ENCODE peak calls at places on chromosomes 2 and 18, in eight cellular contexts. One of them, this sample, is unnamed.

GRCh38 chr2:12194936-12195335 is 448.5 kb downstream of the LPIN1 start:
- DNase-seq in HepG2: no peak
- DNase-seq in hepatocyte: no peak
- DNase-seq in mammary epithelial cell: no peak
- DNase-seq in HCT116: no peak
- DNase-seq in SK-N-SH: no peak
- DNase-seq in PC-9: no peak
- DNase-seq in IMR-90: no peak
- DNase-seq in this sample: no peak

GRCh38 chr18:8657873-8658521 is 47.4 kb upstream of the MTCL1 start:
- DNase-seq in HepG2: no peak
- DNase-seq in hepatocyte: peak; percentile 37
- DNase-seq in mammary epithelial cell: no peak
- DNase-seq in HCT116: no peak
- DNase-seq in SK-N-SH: peak; percentile 85
- DNase-seq in PC-9: peak; percentile 55
- DNase-seq in IMR-90: peak; percentile 32
- DNase-seq in this sample: peak; percentile 44

GRCh38 chr2:23411752-23412431 is 26.9 kb downstream of the KLHL29 start:
- DNase-seq in HepG2: no peak
- DNase-seq in hepatocyte: no peak
- DNase-seq in mammary epithelial cell: peak; percentile 90
- DNase-seq in HCT116: no peak
- DNase-seq in SK-N-SH: no peak
- DNase-seq in PC-9: peak; percentile 64
- DNase-seq in IMR-90: peak; percentile 98
- DNase-seq in this sample: no peak

GRCh38 chr2:75465317-75465998 is 95.3 kb downstream of the EVA1A start:
- DNase-seq in HepG2: peak; percentile 61
- DNase-seq in hepatocyte: peak; percentile 40
- DNase-seq in mammary epithelial cell: peak; percentile 22
- DNase-seq in HCT116: no peak
- DNase-seq in SK-N-SH: peak; percentile 15
- DNase-seq in PC-9: no peak
- DNase-seq in IMR-90: peak; percentile 55
- DNase-seq in this sample: no peak

GRCh38 chr2:74267068-74267467 is 68.7 kb downstream of the MTHFD2 start:
- DNase-seq in HepG2: peak; percentile 57
- DNase-seq in hepatocyte: peak; percentile 66
- DNase-seq in mammary epithelial cell: peak; percentile 10
- DNase-seq in HCT116: peak; percentile 53
- DNase-seq in SK-N-SH: no peak
- DNase-seq in PC-9: peak; percentile 79
- DNase-seq in IMR-90: no peak
- DNase-seq in this sample: peak; percentile 42

GRCh38 chr18:51614033-51614432 is 416.6 kb upstream of the MEX3C start:
- DNase-seq in HepG2: peak; percentile 5
- DNase-seq in hepatocyte: peak; percentile 87
- DNase-seq in mammary epithelial cell: peak; percentile 97
- DNase-seq in HCT116: no peak
- DNase-seq in SK-N-SH: peak; percentile 42
- DNase-seq in PC-9: peak; percentile 91
- DNase-seq in IMR-90: no peak
- DNase-seq in this sample: no peak

GRCh38 chr18:61765097-61765496 is 127.7 kb downstream of the RNF152 start:
- DNase-seq in HepG2: no peak
- DNase-seq in hepatocyte: no peak
- DNase-seq in mammary epithelial cell: peak; percentile 46
- DNase-seq in HCT116: no peak
- DNase-seq in SK-N-SH: peak; percentile 25
- DNase-seq in PC-9: no peak
- DNase-seq in IMR-90: peak; percentile 81
- DNase-seq in this sample: no peak

GRCh38 chr18:8397034-8397433 is 212.2 kb upstream of the RAB12 start:
- DNase-seq in HepG2: no peak
- DNase-seq in hepatocyte: no peak
- DNase-seq in mammary epithelial cell: no peak
- DNase-seq in HCT116: no peak
- DNase-seq in SK-N-SH: peak; percentile 75
- DNase-seq in PC-9: no peak
- DNase-seq in IMR-90: no peak
- DNase-seq in this sample: no peak

GRCh38 chr2:2633017-2633416 is 301.9 kb upstream of the MYT1L start:
- DNase-seq in HepG2: no peak
- DNase-seq in hepatocyte: no peak
- DNase-seq in mammary epithelial cell: no peak
- DNase-seq in HCT116: no peak
- DNase-seq in SK-N-SH: no peak
- DNase-seq in PC-9: no peak
- DNase-seq in IMR-90: no peak
- DNase-seq in this sample: no peak

GRCh38 chr18:60570172-60570571 is 197.6 kb upstream of the MC4R start:
- DNase-seq in HepG2: no peak
- DNase-seq in hepatocyte: no peak
- DNase-seq in mammary epithelial cell: no peak
- DNase-seq in HCT116: no peak
- DNase-seq in SK-N-SH: no peak
- DNase-seq in PC-9: no peak
- DNase-seq in IMR-90: no peak
- DNase-seq in this sample: no peak

GRCh38 chr2:224055101-224055500 is 16.0 kb upstream of the SERPINE2 start:
- DNase-seq in HepG2: no peak
- DNase-seq in hepatocyte: no peak
- DNase-seq in mammary epithelial cell: peak; percentile 16
- DNase-seq in HCT116: no peak
- DNase-seq in SK-N-SH: no peak
- DNase-seq in PC-9: no peak
- DNase-seq in IMR-90: peak; percentile 30
- DNase-seq in this sample: no peak

GRCh38 chr2:25756444-25757022 is 83.2 kb upstream of the DTNB start:
- DNase-seq in HepG2: no peak
- DNase-seq in hepatocyte: no peak
- DNase-seq in mammary epithelial cell: no peak
- DNase-seq in HCT116: no peak
- DNase-seq in SK-N-SH: no peak
- DNase-seq in PC-9: no peak
- DNase-seq in IMR-90: no peak
- DNase-seq in this sample: no peak

GRCh38 chr2:30797381-30798015 is 9.7 kb downstream of the CAPN13 start:
- DNase-seq in HepG2: no peak
- DNase-seq in hepatocyte: no peak
- DNase-seq in mammary epithelial cell: no peak
- DNase-seq in HCT116: no peak
- DNase-seq in SK-N-SH: no peak
- DNase-seq in PC-9: no peak
- DNase-seq in IMR-90: no peak
- DNase-seq in this sample: no peak

GRCh38 chr2:41869542-41870256 is 178.1 kb upstream of the PKDCC start:
- DNase-seq in HepG2: peak; percentile 59
- DNase-seq in hepatocyte: peak; percentile 85
- DNase-seq in mammary epithelial cell: peak; percentile 23
- DNase-seq in HCT116: peak; percentile 34
- DNase-seq in SK-N-SH: peak; percentile 86
- DNase-seq in PC-9: no peak
- DNase-seq in IMR-90: peak; percentile 55
- DNase-seq in this sample: peak; percentile 80

GRCh38 chr2:36371070-36371962 is 15.7 kb downstream of the CRIM1 start:
- DNase-seq in HepG2: peak; percentile 83
- DNase-seq in hepatocyte: no peak
- DNase-seq in mammary epithelial cell: no peak
- DNase-seq in HCT116: no peak
- DNase-seq in SK-N-SH: no peak
- DNase-seq in PC-9: peak; percentile 58
- DNase-seq in IMR-90: no peak
- DNase-seq in this sample: no peak

GRCh38 chr2:112643488-112643887 is 2.3 kb upstream of the SLC20A1 start:
- DNase-seq in HepG2: no peak
- DNase-seq in hepatocyte: no peak
- DNase-seq in mammary epithelial cell: no peak
- DNase-seq in HCT116: no peak
- DNase-seq in SK-N-SH: no peak
- DNase-seq in PC-9: no peak
- DNase-seq in IMR-90: no peak
- DNase-seq in this sample: no peak

GRCh38 chr2:210309546-210310233 is 5.3 kb downstream of the MYL1 start:
- DNase-seq in HepG2: no peak
- DNase-seq in hepatocyte: no peak
- DNase-seq in mammary epithelial cell: no peak
- DNase-seq in HCT116: no peak
- DNase-seq in SK-N-SH: no peak
- DNase-seq in PC-9: no peak
- DNase-seq in IMR-90: no peak
- DNase-seq in this sample: no peak

GRCh38 chr2:76197842-76198448 is 487.2 kb upstream of the GCFC2 start:
- DNase-seq in HepG2: peak; percentile 72
- DNase-seq in hepatocyte: peak; percentile 86
- DNase-seq in mammary epithelial cell: peak; percentile 42
- DNase-seq in HCT116: peak; percentile 19
- DNase-seq in SK-N-SH: no peak
- DNase-seq in PC-9: no peak
- DNase-seq in IMR-90: peak; percentile 65
- DNase-seq in this sample: peak; percentile 70

GRCh38 chr2:205462681-205463345 is 219.5 kb upstream of the NRP2 start:
- DNase-seq in HepG2: no peak
- DNase-seq in hepatocyte: no peak
- DNase-seq in mammary epithelial cell: no peak
- DNase-seq in HCT116: no peak
- DNase-seq in SK-N-SH: no peak
- DNase-seq in PC-9: no peak
- DNase-seq in IMR-90: no peak
- DNase-seq in this sample: no peak

GRCh38 chr2:1997976-1998375 is 253.7 kb upstream of the PXDN start:
- DNase-seq in HepG2: no peak
- DNase-seq in hepatocyte: no peak
- DNase-seq in mammary epithelial cell: no peak
- DNase-seq in HCT116: no peak
- DNase-seq in SK-N-SH: no peak
- DNase-seq in PC-9: no peak
- DNase-seq in IMR-90: no peak
- DNase-seq in this sample: no peak

GRCh38 chr2:105338020-105338385 is 663 bp downstream of the C2orf49 start:
- DNase-seq in HepG2: no peak
- DNase-seq in hepatocyte: peak; percentile 12
- DNase-seq in mammary epithelial cell: no peak
- DNase-seq in HCT116: no peak
- DNase-seq in SK-N-SH: no peak
- DNase-seq in PC-9: no peak
- DNase-seq in IMR-90: no peak
- DNase-seq in this sample: no peak

GRCh38 chr2:141182246-141182645 is 948.6 kb downstream of the LRP1B start:
- DNase-seq in HepG2: no peak
- DNase-seq in hepatocyte: no peak
- DNase-seq in mammary epithelial cell: no peak
- DNase-seq in HCT116: no peak
- DNase-seq in SK-N-SH: no peak
- DNase-seq in PC-9: no peak
- DNase-seq in IMR-90: no peak
- DNase-seq in this sample: no peak

GRCh38 chr18:21996261-21996892 is 173.0 kb upstream of the GATA6 start:
- DNase-seq in HepG2: peak; percentile 23
- DNase-seq in hepatocyte: peak; percentile 70
- DNase-seq in mammary epithelial cell: no peak
- DNase-seq in HCT116: no peak
- DNase-seq in SK-N-SH: no peak
- DNase-seq in PC-9: no peak
- DNase-seq in IMR-90: no peak
- DNase-seq in this sample: no peak

GRCh38 chr2:241666627-241667400 is 19.8 kb downstream of the DTYMK start:
- DNase-seq in HepG2: no peak
- DNase-seq in hepatocyte: peak; percentile 50
- DNase-seq in mammary epithelial cell: no peak
- DNase-seq in HCT116: no peak
- DNase-seq in SK-N-SH: peak; percentile 91
- DNase-seq in PC-9: no peak
- DNase-seq in IMR-90: peak; percentile 23
- DNase-seq in this sample: no peak
- TF ChIP-seq CTCF in HepG2: no peak
- TF ChIP-seq CTCF in hepatocyte: no peak
- TF ChIP-seq CTCF in mammary epithelial cell: no peak
- TF ChIP-seq CTCF in HCT116: no peak
- TF ChIP-seq CTCF in SK-N-SH: no peak
- TF ChIP-seq CTCF in PC-9: no peak
- TF ChIP-seq CTCF in IMR-90: no peak
- TF ChIP-seq CTCF in this sample: no peak

GRCh38 chr18:3454365-3455089 is 4.6 kb downstream of the TGIF1 start:
- DNase-seq in HepG2: peak; percentile 66
- DNase-seq in hepatocyte: peak; percentile 70
- DNase-seq in mammary epithelial cell: peak; percentile 46
- DNase-seq in HCT116: no peak
- DNase-seq in SK-N-SH: peak; percentile 51
- DNase-seq in PC-9: peak; percentile 52
- DNase-seq in IMR-90: peak; percentile 72
- DNase-seq in this sample: peak; percentile 49
- H3K4me1 ChIP-seq in HepG2: peaks cover 49% of the 10 kb centered on the region
- H3K4me1 ChIP-seq in hepatocyte: peaks cover 28% of the 10 kb centered on the region
- H3K4me1 ChIP-seq in mammary epithelial cell: peaks cover 41% of the 10 kb centered on the region
- H3K4me1 ChIP-seq in HCT116: peaks cover 36% of the 10 kb centered on the region
- H3K4me1 ChIP-seq in SK-N-SH: peaks cover 27% of the 10 kb centered on the region
- H3K4me1 ChIP-seq in PC-9: peaks cover 49% of the 10 kb centered on the region
- H3K4me1 ChIP-seq in IMR-90: peaks cover 16% of the 10 kb centered on the region
- H3K4me1 ChIP-seq in this sample: peaks cover 11% of the 10 kb centered on the region

DNA sequence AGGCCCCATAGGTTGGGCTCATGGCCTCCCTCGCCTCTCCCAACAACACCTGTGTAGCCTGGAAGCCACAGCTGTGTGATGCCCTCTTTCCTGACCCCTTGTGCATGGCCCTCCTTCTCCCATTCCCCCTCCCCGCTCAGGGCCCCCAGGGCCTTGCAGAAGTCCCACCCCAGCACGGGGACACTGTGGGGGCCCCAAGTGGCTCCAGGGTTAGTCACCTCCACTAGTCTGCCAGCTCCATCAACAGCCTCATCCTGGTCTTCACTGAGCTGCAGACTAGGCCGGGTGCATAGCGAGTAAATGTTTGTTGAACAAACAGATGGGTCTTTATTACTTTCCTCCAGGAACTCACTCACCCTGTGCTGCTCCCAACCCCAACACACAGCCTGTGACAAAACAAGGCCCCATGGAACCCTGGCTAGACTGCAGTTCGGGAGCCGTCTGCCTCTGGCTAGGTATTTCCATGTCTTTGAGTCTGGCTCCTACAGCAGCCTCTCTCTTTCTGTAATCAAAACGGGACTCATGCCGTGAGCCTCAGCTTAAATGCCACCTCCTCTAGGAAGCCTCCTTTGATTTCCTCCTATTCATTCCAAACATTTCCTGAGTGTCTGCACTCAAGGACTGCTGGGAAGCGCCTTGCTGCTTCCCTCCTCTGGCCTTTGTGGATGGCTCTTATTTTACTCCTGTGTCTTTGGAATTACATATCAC is 109.9 kb upstream of the ID2 start:
- DNase-seq in HepG2: peak; percentile 91
- DNase-seq in hepatocyte: peak; percentile 47
- DNase-seq in mammary epithelial cell: no peak
- DNase-seq in HCT116: no peak
- DNase-seq in SK-N-SH: no peak
- DNase-seq in PC-9: no peak
- DNase-seq in IMR-90: no peak
- DNase-seq in this sample: peak; percentile 21
- H3K4me2 ChIP-seq in HepG2: peak overlapping the region; percentile 92
- H3K4me2 ChIP-seq in hepatocyte: no peak overlapping the region
- H3K4me2 ChIP-seq in mammary epithelial cell: no peak overlapping the region
- H3K4me2 ChIP-seq in HCT116: no peak overlapping the region
- H3K4me2 ChIP-seq in SK-N-SH: no peak overlapping the region
- H3K4me2 ChIP-seq in PC-9: no peak overlapping the region
- H3K4me2 ChIP-seq in IMR-90: no peak overlapping the region
- H3K4me2 ChIP-seq in this sample: no peak overlapping the region

GRCh38 chr2:197383825-197384224 is 51.0 kb downstream of the SF3B1 start:
- DNase-seq in HepG2: no peak
- DNase-seq in hepatocyte: no peak
- DNase-seq in mammary epithelial cell: no peak
- DNase-seq in HCT116: no peak
- DNase-seq in SK-N-SH: no peak
- DNase-seq in PC-9: no peak
- DNase-seq in IMR-90: no peak
- DNase-seq in this sample: no peak
- TF ChIP-seq CTCF in HepG2: peak; percentile 60
- TF ChIP-seq CTCF in hepatocyte: no peak
- TF ChIP-seq CTCF in mammary epithelial cell: no peak
- TF ChIP-seq CTCF in HCT116: peak; percentile 5
- TF ChIP-seq CTCF in SK-N-SH: no peak
- TF ChIP-seq CTCF in PC-9: no peak
- TF ChIP-seq CTCF in IMR-90: no peak
- TF ChIP-seq CTCF in this sample: no peak